ENCODE peak calls at places on chromosomes 12 and 14, in four cellular contexts. S is IMR-90, K is H1, D is H9. G is an unnamed sample.

GRCh38 chr12:95412826-95413311 is 61.1 kb upstream of the METAP2 start:
- DNase-seq in S (peak; percentile 98), D (no peak), K (no peak), G (no peak)

GRCh38 chr12:67804168-67804567 is 155.6 kb downstream of the DYRK2 start:
- DNase-seq in S (no peak), D (no peak), K (no peak), G (no peak)

GRCh38 chr14:62126885-62127478 is 364.8 kb downstream of the SNAPC1 start:
- DNase-seq in S (peak; percentile 72), K (no peak), D (no peak), G (peak; percentile 65)

GRCh38 chr12:5096241-5096880 is 52.7 kb downstream of the KCNA5 start:
- DNase-seq in K (no peak), D (no peak), S (peak; percentile 92), G (peak; percentile 46)

GRCh38 chr14:102616318-102616717 is 23.9 kb downstream of the RCOR1 start:
- DNase-seq in D (no peak), K (no peak), S (no peak), G (no peak)

GRCh38 chr12:64810831-64811230 is 13.6 kb upstream of the TBC1D30 start:
- DNase-seq in D (no peak), S (no peak), K (no peak), G (no peak)

GRCh38 chr12:131222271-131223139 is 268.8 kb downstream of the ADGRD1 start:
- DNase-seq in D (peak; percentile 50), K (no peak), S (no peak), G (no peak)

GRCh38 chr12:15979096-15980091 is 68.3 kb downstream of the DERA start:
- DNase-seq in D (peak; percentile 70), S (peak; percentile 93), K (no peak), G (peak; percentile 68)

GRCh38 chr14:22850944-22851790 is 14.8 kb downstream of the MMP14 start:
- DNase-seq in K (no peak), S (peak; percentile 98), D (no peak), G (peak; percentile 57)

DNA sequence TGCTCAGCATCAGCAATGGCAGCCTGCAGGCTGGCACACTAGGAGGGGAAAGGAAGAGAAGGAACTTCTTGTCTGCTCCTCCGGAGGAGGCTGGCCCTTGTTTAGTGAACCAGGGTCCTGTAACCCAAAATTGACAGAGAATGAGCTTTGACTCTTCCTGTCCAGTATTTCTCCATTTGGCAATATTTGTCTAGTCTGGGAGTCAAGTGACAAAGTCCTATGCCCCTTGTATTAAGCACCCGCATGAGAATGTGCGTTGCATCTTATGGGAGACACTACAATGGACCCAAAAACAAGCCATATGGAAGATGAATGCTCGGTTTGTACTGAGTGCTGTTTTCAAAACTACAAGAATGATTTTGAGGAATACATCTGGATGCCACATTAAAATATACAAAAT is 3.8 kb downstream of the KRT6C start:
- DNase-seq in K (no peak), D (no peak), S (no peak), G (no peak)
- H4K5ac ChIP-seq in K (no peak overlapping the region), D (no peak overlapping the region), S (no peak overlapping the region), G (no peak overlapping the region)

GRCh38 chr14:21025374-21026151 is 702 bp upstream of the NDRG2 start:
- DNase-seq in K (peak; percentile 85), S (no peak), D (peak; percentile 77), G (peak; percentile 82)
- H2AK5ac ChIP-seq in K (no peak overlapping the region), S (no peak overlapping the region), D (no peak overlapping the region), G (no peak overlapping the region)

GRCh38 chr12:99985129-99985570 is 414 bp upstream of the ANKS1B start:
- DNase-seq in S (no peak), D (no peak), K (no peak), G (peak; percentile 48)

GRCh38 chr12:99983721-99984258 is 946 bp downstream of the ANKS1B start:
- DNase-seq in K (peak; percentile 59), S (no peak), D (peak; percentile 55), G (peak; percentile 20)

GRCh38 chr12:99984271-99985128 is at the start of gene ANKS1B:
- DNase-seq in S (peak; percentile 13), D (peak; percentile 79), K (peak; percentile 83), G (peak; percentile 63)

GRCh38 chr12:99981639-99982190 is 3.0 kb downstream of the ANKS1B start:
- DNase-seq in K (no peak), D (no peak), S (no peak), G (peak; percentile 46)

GRCh38 chr12:99985631-99986030 is 895 bp upstream of the ANKS1B start:
- DNase-seq in K (no peak), D (no peak), S (no peak), G (no peak)
- H4K5ac ChIP-seq in K (no peak overlapping the region), D (no peak overlapping the region), S (no peak overlapping the region), G (no peak overlapping the region)

DNA sequence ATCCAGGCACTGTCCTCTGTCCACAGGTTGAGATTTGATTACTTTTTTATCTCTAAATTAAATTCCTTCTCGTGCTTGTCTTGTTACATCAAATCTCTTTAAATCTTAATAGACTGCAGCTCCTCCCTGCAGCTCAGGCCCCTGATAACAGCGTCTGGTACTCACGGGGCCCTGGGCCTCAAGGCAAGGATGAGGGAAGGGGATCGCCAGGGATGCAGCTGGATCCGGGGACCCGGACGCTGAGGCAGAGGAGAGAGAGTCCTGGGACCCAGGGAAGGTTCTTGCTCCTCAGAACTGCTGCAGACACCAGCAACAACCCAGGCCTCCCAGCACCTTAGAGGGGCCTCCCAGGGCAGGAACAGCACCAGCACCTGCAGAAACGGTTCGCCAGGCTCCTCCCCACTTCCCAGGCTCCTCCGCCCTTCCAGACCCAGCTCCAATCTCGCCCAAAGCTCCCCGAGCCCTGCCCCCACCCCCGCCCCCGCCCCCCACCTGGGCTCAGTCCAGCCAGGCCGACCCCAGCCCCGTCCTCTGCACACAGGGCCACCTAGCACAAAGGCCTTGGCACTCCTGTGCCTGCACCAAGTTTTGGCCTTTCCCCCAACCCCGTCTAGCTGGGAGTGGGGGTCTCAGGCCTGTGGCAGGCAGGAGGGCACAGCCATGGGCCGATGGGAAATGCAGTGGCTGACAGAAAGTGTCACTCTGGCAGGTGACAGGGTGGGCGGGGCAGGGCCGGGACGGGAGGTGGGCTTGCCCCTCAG is 60.3 kb upstream of the GALNT9 start:
- DNase-seq in D (no peak), S (no peak), K (no peak), G (no peak)
- H2AK5ac ChIP-seq in D (no peak overlapping the region), S (no peak overlapping the region), K (no peak overlapping the region), G (no peak overlapping the region)

DNA sequence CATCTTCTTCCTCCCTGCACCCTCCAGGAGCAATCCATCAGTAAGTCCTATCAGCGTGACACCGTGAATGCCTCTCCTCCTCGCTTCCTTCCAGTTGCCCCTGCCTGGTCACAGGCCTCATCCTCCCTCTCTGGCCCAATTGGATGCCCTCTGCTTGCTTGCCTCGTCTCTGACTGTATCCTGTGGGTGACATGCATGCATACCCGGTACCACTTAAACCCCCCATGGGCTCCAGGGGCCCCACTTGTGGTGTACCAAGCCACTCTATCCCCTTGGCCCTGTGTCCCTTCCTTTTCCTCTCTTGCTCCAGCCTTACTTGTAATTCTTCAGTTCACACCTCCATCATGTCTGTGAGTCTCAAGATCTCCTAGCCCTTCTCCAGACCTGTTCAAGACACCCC is 106.0 kb upstream of the RTL1 start:
- DNase-seq in K (peak; percentile 17), S (no peak), D (peak; percentile 12), G (no peak)
- H4K5ac ChIP-seq in K (no peak overlapping the region), S (no peak overlapping the region), D (no peak overlapping the region), G (no peak overlapping the region)

G was measured in mesendoderm.